ENCODE peak calls at places on chromosomes 6 and 20, in nine cellular contexts. One of them, this sample, is unnamed. For H3K4me1, the result is how much of the 10 kb centered on the place peaks cover.

GRCh38 chr6:10518461-10519216 is 2.5 kb upstream of the GCNT2 start:
- DNase-seq in left ventricle myocardium inferior: no peak
- DNase-seq in aorta: no peak
- DNase-seq in Karpas-422: peak
- DNase-seq in Caco-2: no peak
- DNase-seq in kidney: no peak
- DNase-seq in A549: no peak
- DNase-seq in endothelial cell of umbilical vein: peak
- DNase-seq in cardiac muscle cell: no peak
- DNase-seq in this sample: no peak

GRCh38 chr20:18637296-18637695 is 49.4 kb downstream of the DTD1 start:
- DNase-seq in Caco-2: no peak
- DNase-seq in aorta: no peak
- DNase-seq in Karpas-422: no peak
- DNase-seq in endothelial cell of umbilical vein: no peak
- DNase-seq in kidney: no peak
- DNase-seq in left ventricle myocardium inferior: no peak
- DNase-seq in A549: no peak
- DNase-seq in cardiac muscle cell: no peak
- DNase-seq in this sample: no peak

GRCh38 chr6:81613606-81614005 is 138.9 kb downstream of the TENT5A start:
- DNase-seq in Caco-2: no peak
- DNase-seq in kidney: no peak
- DNase-seq in Karpas-422: no peak
- DNase-seq in aorta: no peak
- DNase-seq in cardiac muscle cell: no peak
- DNase-seq in A549: no peak
- DNase-seq in endothelial cell of umbilical vein: peak
- DNase-seq in left ventricle myocardium inferior: no peak
- DNase-seq in this sample: no peak

GRCh38 chr20:6041808-6042265 is 12.0 kb downstream of the LRRN4 start:
- DNase-seq in cardiac muscle cell: no peak
- DNase-seq in endothelial cell of umbilical vein: no peak
- DNase-seq in Caco-2: no peak
- DNase-seq in A549: no peak
- DNase-seq in Karpas-422: no peak
- DNase-seq in left ventricle myocardium inferior: no peak
- DNase-seq in kidney: no peak
- DNase-seq in aorta: no peak
- DNase-seq in this sample: no peak

GRCh38 chr6:88725111-88725711 is 238.2 kb downstream of the RNGTT start:
- DNase-seq in cardiac muscle cell: peak
- DNase-seq in kidney: no peak
- DNase-seq in A549: no peak
- DNase-seq in Karpas-422: no peak
- DNase-seq in left ventricle myocardium inferior: peak
- DNase-seq in aorta: no peak
- DNase-seq in Caco-2: peak
- DNase-seq in endothelial cell of umbilical vein: no peak
- DNase-seq in this sample: no peak

GRCh38 chr20:61646986-61647385 is 394.9 kb downstream of the CDH4 start:
- DNase-seq in aorta: no peak
- DNase-seq in left ventricle myocardium inferior: no peak
- DNase-seq in kidney: no peak
- DNase-seq in endothelial cell of umbilical vein: no peak
- DNase-seq in Caco-2: no peak
- DNase-seq in Karpas-422: no peak
- DNase-seq in cardiac muscle cell: no peak
- DNase-seq in A549: no peak
- DNase-seq in this sample: no peak

GRCh38 chr6:17473554-17473953 is 80.2 kb downstream of the CAP2 start:
- DNase-seq in Caco-2: no peak
- DNase-seq in A549: no peak
- DNase-seq in aorta: no peak
- DNase-seq in endothelial cell of umbilical vein: no peak
- DNase-seq in kidney: no peak
- DNase-seq in left ventricle myocardium inferior: no peak
- DNase-seq in Karpas-422: no peak
- DNase-seq in cardiac muscle cell: peak
- DNase-seq in this sample: no peak

GRCh38 chr6:11744753-11745152 is 33.9 kb downstream of the ADTRP start:
- DNase-seq in cardiac muscle cell: no peak
- DNase-seq in Caco-2: no peak
- DNase-seq in A549: no peak
- DNase-seq in kidney: no peak
- DNase-seq in left ventricle myocardium inferior: peak
- DNase-seq in aorta: peak
- DNase-seq in endothelial cell of umbilical vein: peak
- DNase-seq in Karpas-422: no peak
- DNase-seq in this sample: no peak

GRCh38 chr6:9334979-9335378 is 899.6 kb upstream of the SLC35B3 start:
- DNase-seq in endothelial cell of umbilical vein: no peak
- DNase-seq in kidney: no peak
- DNase-seq in A549: no peak
- DNase-seq in cardiac muscle cell: no peak
- DNase-seq in left ventricle myocardium inferior: no peak
- DNase-seq in aorta: no peak
- DNase-seq in Caco-2: no peak
- DNase-seq in Karpas-422: no peak
- DNase-seq in this sample: no peak

GRCh38 chr6:169445661-169446581 is 192.3 kb upstream of the THBS2 start:
- DNase-seq in left ventricle myocardium inferior: no peak
- DNase-seq in kidney: no peak
- DNase-seq in endothelial cell of umbilical vein: no peak
- DNase-seq in Karpas-422: no peak
- DNase-seq in Caco-2: peak
- DNase-seq in cardiac muscle cell: no peak
- DNase-seq in aorta: no peak
- DNase-seq in A549: no peak
- DNase-seq in this sample: no peak

GRCh38 chr6:150293019-150293418 is 75.8 kb upstream of the IYD start:
- DNase-seq in aorta: no peak
- DNase-seq in endothelial cell of umbilical vein: no peak
- DNase-seq in left ventricle myocardium inferior: no peak
- DNase-seq in Karpas-422: no peak
- DNase-seq in cardiac muscle cell: no peak
- DNase-seq in kidney: no peak
- DNase-seq in A549: no peak
- DNase-seq in Caco-2: no peak
- DNase-seq in this sample: no peak

GRCh38 chr20:31879143-31879987 is 8.9 kb downstream of the TTLL9 start:
- DNase-seq in A549: peak
- DNase-seq in aorta: peak
- DNase-seq in cardiac muscle cell: peak
- DNase-seq in Caco-2: peak
- DNase-seq in kidney: peak
- DNase-seq in left ventricle myocardium inferior: peak
- DNase-seq in Karpas-422: peak
- DNase-seq in endothelial cell of umbilical vein: peak
- DNase-seq in this sample: peak

GRCh38 chr6:109894181-109894580 is 83.9 kb upstream of the GPR6 start:
- DNase-seq in left ventricle myocardium inferior: no peak
- DNase-seq in aorta: no peak
- DNase-seq in A549: no peak
- DNase-seq in Karpas-422: no peak
- DNase-seq in Caco-2: no peak
- DNase-seq in kidney: no peak
- DNase-seq in endothelial cell of umbilical vein: no peak
- DNase-seq in cardiac muscle cell: no peak
- DNase-seq in this sample: no peak
- H3K4me1 ChIP-seq in left ventricle myocardium inferior: under half
- H3K4me1 ChIP-seq in aorta: under half
- H3K4me1 ChIP-seq in A549: under half
- H3K4me1 ChIP-seq in Karpas-422: under half
- H3K4me1 ChIP-seq in Caco-2: under half
- H3K4me1 ChIP-seq in kidney: under half
- H3K4me1 ChIP-seq in endothelial cell of umbilical vein: under half
- H3K4me1 ChIP-seq in cardiac muscle cell: under half
- H3K4me1 ChIP-seq in this sample: under half

GRCh38 chr20:35904982-35905663 is 49.2 kb downstream of the SCAND1 start:
- DNase-seq in aorta: no peak
- DNase-seq in endothelial cell of umbilical vein: no peak
- DNase-seq in Caco-2: no peak
- DNase-seq in kidney: no peak
- DNase-seq in left ventricle myocardium inferior: no peak
- DNase-seq in Karpas-422: no peak
- DNase-seq in A549: no peak
- DNase-seq in cardiac muscle cell: no peak
- DNase-seq in this sample: no peak

GRCh38 chr20:35899064-35899463 is 55.2 kb downstream of the SCAND1 start:
- DNase-seq in A549: no peak
- DNase-seq in endothelial cell of umbilical vein: no peak
- DNase-seq in kidney: no peak
- DNase-seq in aorta: no peak
- DNase-seq in left ventricle myocardium inferior: no peak
- DNase-seq in Caco-2: no peak
- DNase-seq in cardiac muscle cell: no peak
- DNase-seq in Karpas-422: no peak
- DNase-seq in this sample: no peak

GRCh38 chr20:35902545-35902941 is 51.8 kb downstream of the SCAND1 start:
- DNase-seq in left ventricle myocardium inferior: no peak
- DNase-seq in endothelial cell of umbilical vein: no peak
- DNase-seq in kidney: no peak
- DNase-seq in Caco-2: peak
- DNase-seq in cardiac muscle cell: no peak
- DNase-seq in Karpas-422: no peak
- DNase-seq in aorta: no peak
- DNase-seq in A549: no peak
- DNase-seq in this sample: no peak

GRCh38 chr20:35903843-35904242 is 50.5 kb downstream of the SCAND1 start:
- DNase-seq in kidney: no peak
- DNase-seq in aorta: no peak
- DNase-seq in Karpas-422: no peak
- DNase-seq in Caco-2: no peak
- DNase-seq in left ventricle myocardium inferior: no peak
- DNase-seq in endothelial cell of umbilical vein: no peak
- DNase-seq in A549: no peak
- DNase-seq in cardiac muscle cell: no peak
- DNase-seq in this sample: no peak

DNA sequence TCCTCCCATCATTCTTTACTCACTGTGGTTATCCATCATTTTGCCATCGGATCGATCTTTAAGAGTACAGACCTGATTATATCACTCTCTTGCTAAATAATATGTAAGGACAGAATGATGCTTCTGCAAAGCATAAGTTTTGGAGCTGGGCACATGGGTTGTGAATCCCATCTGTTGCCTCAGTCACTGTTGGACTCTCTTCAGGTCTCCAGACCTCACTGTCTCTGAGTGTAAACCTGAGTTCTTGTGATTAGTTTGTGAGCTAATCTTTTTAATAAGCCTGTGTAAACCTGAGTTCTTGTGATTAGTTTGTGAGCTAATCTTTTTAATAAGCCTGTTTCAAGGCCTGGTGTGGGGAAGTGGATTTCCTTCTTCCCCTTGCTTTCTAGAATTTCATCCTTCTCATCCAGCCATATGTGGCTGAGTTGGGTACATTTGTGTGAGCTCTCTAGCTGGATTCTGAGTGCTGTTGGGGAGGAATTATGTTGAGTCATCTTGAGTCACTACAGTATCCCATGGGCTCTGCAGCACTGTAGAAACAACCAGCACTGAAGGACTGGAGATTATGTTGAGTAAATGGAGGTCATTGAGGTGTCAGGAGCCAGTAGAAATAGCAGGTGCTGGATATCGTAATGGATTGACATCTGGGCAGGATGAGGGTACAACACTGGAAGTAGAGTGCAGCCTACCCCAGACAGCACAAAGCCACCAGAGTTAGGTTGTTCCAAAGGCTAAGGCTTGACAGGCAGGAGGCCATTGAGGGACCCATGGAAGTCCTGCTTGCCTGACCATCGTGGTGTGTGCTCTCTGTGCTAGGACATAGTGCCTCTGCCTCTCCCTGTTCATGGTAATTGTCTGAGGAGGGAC is 52.4 kb downstream of the SCAND1 start:
- DNase-seq in cardiac muscle cell: peak
- DNase-seq in Caco-2: no peak
- DNase-seq in aorta: no peak
- DNase-seq in left ventricle myocardium inferior: no peak
- DNase-seq in Karpas-422: no peak
- DNase-seq in kidney: no peak
- DNase-seq in endothelial cell of umbilical vein: peak
- DNase-seq in A549: peak
- DNase-seq in this sample: no peak
- H3K4me3 ChIP-seq in cardiac muscle cell: no peak
- H3K4me3 ChIP-seq in Caco-2: no peak
- H3K4me3 ChIP-seq in aorta: no peak
- H3K4me3 ChIP-seq in left ventricle myocardium inferior: no peak
- H3K4me3 ChIP-seq in Karpas-422: no peak
- H3K4me3 ChIP-seq in kidney: no peak
- H3K4me3 ChIP-seq in endothelial cell of umbilical vein: no peak
- H3K4me3 ChIP-seq in A549: no peak
- H3K4me3 ChIP-seq in this sample: no peak

DNA sequence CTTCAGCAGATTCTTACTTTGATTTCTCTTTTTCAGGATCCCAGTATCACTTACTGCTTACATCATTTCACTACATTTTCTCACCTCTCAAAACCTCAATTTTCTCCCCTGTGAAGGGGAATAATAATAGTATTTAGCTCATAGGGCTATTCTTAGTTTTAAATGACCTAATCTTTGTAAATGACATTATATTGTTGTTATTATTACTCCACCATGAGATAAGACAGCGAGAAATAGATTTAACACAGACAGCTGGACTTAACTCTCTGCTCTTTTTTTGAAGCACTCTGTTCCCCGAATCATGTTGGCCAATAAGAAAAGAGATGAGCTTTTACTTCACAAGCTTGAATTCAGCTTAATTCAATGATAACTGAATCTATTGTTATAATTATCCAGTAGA is 108.5 kb upstream of the QKI start:
- DNase-seq in Karpas-422: no peak
- DNase-seq in kidney: no peak
- DNase-seq in cardiac muscle cell: no peak
- DNase-seq in Caco-2: no peak
- DNase-seq in A549: no peak
- DNase-seq in aorta: no peak
- DNase-seq in endothelial cell of umbilical vein: no peak
- DNase-seq in left ventricle myocardium inferior: no peak
- DNase-seq in this sample: no peak
- H3K4me1 ChIP-seq in Karpas-422: under half
- H3K4me1 ChIP-seq in kidney: under half
- H3K4me1 ChIP-seq in cardiac muscle cell: under half
- H3K4me1 ChIP-seq in Caco-2: under half
- H3K4me1 ChIP-seq in A549: under half
- H3K4me1 ChIP-seq in aorta: under half
- H3K4me1 ChIP-seq in endothelial cell of umbilical vein: under half
- H3K4me1 ChIP-seq in left ventricle myocardium inferior: under half
- H3K4me1 ChIP-seq in this sample: under half

GRCh38 chr20:10133532-10133931 is 85.1 kb upstream of the SNAP25 start:
- DNase-seq in Caco-2: no peak
- DNase-seq in left ventricle myocardium inferior: no peak
- DNase-seq in A549: no peak
- DNase-seq in Karpas-422: no peak
- DNase-seq in kidney: no peak
- DNase-seq in endothelial cell of umbilical vein: no peak
- DNase-seq in aorta: no peak
- DNase-seq in cardiac muscle cell: no peak
- DNase-seq in this sample: no peak
- H3K4me3 ChIP-seq in Caco-2: no peak
- H3K4me3 ChIP-seq in left ventricle myocardium inferior: no peak
- H3K4me3 ChIP-seq in A549: no peak
- H3K4me3 ChIP-seq in Karpas-422: no peak
- H3K4me3 ChIP-seq in kidney: no peak
- H3K4me3 ChIP-seq in endothelial cell of umbilical vein: no peak
- H3K4me3 ChIP-seq in aorta: no peak
- H3K4me3 ChIP-seq in cardiac muscle cell: no peak
- H3K4me3 ChIP-seq in this sample: no peak